ENCODE peak calls at places on chromosomes 7 and 10, in four cellular contexts. A is GM12878, S is A549, X is HepG2. Z is an unnamed sample.

GRCh38 chr10:13485623-13486022 is 43.2 kb downstream of the BEND7 start:
- DNase-seq in A (no peak), S (peak), X (no peak), Z (peak)

GRCh38 chr7:116597384-116597783 is 72.5 kb downstream of the CAV1 start:
- DNase-seq in A (no peak), S (no peak), X (no peak), Z (no peak)

GRCh38 chr7:129464194-129464593 is 30.0 kb downstream of the STRIP2 start:
- DNase-seq in A (no peak), S (no peak), X (no peak), Z (no peak)

GRCh38 chr10:4678023-4678950 is 147.7 kb upstream of the AKR1E2 start:
- DNase-seq in A (no peak), S (peak), X (peak), Z (no peak)

GRCh38 chr10:43109671-43110249 is 28.5 kb upstream of the CSGALNACT2 start:
- DNase-seq in A (no peak), S (no peak), X (no peak), Z (no peak)

GRCh38 chr7:41629711-41630111 is 73.2 kb downstream of the INHBA start:
- DNase-seq in A (no peak), S (no peak), X (no peak), Z (no peak)

GRCh38 chr10:122648599-122649428 is 50.8 kb downstream of the C10orf120 start:
- DNase-seq in A (no peak), S (peak), X (peak), Z (peak)

GRCh38 chr7:105876964-105877601 is 684 bp upstream of the ATXN7L1 start:
- DNase-seq in A (no peak), S (peak), X (peak), Z (peak)

GRCh38 chr10:24238527-24239247 is 29.7 kb downstream of the KIAA1217 start:
- DNase-seq in A (no peak), S (no peak), X (no peak), Z (no peak)

GRCh38 chr7:150322114-150322832 is 882 bp upstream of the LRRC61 start:
- DNase-seq in A (no peak), S (no peak), X (peak), Z (no peak)

GRCh38 chr7:2066251-2066919 is 166.4 kb downstream of the MAD1L1 start:
- DNase-seq in A (no peak), S (no peak), X (no peak), Z (peak)

GRCh38 chr7:106524690-106525059 is 136.3 kb downstream of the CCDC71L start:
- DNase-seq in A (no peak), S (no peak), X (no peak), Z (no peak)

GRCh38 chr7:127390186-127390816 is 2.2 kb downstream of the ZNF800 start:
- DNase-seq in A (no peak), S (no peak), X (no peak), Z (no peak)

GRCh38 chr10:125132331-125132730 is 28.0 kb downstream of the CTBP2 start:
- DNase-seq in A (no peak), S (no peak), X (no peak), Z (no peak)

GRCh38 chr7:85014936-85015335 is 171.9 kb downstream of the SEMA3D start:
- DNase-seq in A (no peak), S (no peak), X (peak), Z (no peak)

GRCh38 chr7:112495820-112496462 is 15.2 kb downstream of the LSMEM1 start:
- DNase-seq in A (no peak), S (peak), X (peak), Z (peak)

GRCh38 chr10:34762603-34763299 is 52.3 kb downstream of the PARD3 start:
- DNase-seq in A (no peak), S (no peak), X (peak), Z (no peak)

GRCh38 chr10:92102601-92103213 is 179.1 kb downstream of the BTAF1 start:
- DNase-seq in A (no peak), S (no peak), X (no peak), Z (no peak)

GRCh38 chr10:3745582-3745981 is 39.4 kb downstream of the KLF6 start:
- DNase-seq in A (no peak), S (no peak), X (no peak), Z (no peak)

GRCh38 chr10:97534746-97535367 is 36.1 kb downstream of the UBTD1 start:
- DNase-seq in A (no peak), S (peak), X (peak), Z (peak)

GRCh38 chr10:115861455-115861854 is 411.6 kb downstream of the GFRA1 start:
- DNase-seq in A (no peak), S (no peak), X (no peak), Z (no peak)

GRCh38 chr10:110547139-110547761 is 20.2 kb upstream of the SMC3 start:
- DNase-seq in A (no peak), S (peak), X (peak), Z (peak)

GRCh38 chr10:114174462-114175190 is 623 bp upstream of the CCDC186 start:
- DNase-seq in A (no peak), S (peak), X (no peak), Z (no peak)

GRCh38 chr10:44301781-44302400 is 83.0 kb downstream of the CXCL12 start:
- DNase-seq in A (no peak), S (no peak), X (no peak), Z (no peak)

DNA sequence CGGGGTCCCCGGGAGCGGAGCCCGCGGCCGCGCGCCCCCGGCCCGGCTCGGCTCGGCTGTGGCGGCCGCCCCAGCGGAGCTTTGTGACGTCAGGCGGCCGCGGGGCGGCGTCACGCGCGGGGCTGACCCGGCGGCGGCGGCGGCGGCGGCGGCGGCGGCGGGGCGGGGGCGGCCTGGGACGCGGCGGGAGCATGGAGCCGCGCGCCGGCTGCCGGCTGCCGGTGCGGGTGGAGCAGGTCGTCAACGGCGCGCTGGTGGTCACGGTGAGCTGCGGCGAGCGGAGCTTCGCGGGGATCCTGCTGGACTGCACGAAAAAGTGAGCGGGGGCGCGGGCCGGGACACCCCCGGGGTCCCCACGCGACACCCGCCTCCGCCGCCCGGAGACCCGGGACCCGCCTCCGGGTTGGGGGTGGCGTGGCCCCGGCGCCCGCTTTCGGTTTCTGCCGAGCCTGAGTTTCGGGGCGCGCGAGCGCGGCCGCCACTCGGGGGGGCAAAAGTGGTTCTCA is at the start of gene PWWP2B:
- DNase-seq in A (no peak), S (no peak), X (no peak), Z (peak)
- TF ChIP-seq PBX3 in A (no peak), S (no peak), X (no peak), Z (no peak)

GRCh38 chr10:100781145-100781665 is 35.8 kb downstream of the PAX2 start:
- DNase-seq in A (no peak), S (no peak), X (no peak), Z (no peak)
- TF ChIP-seq PBX3 in A (no peak), S (no peak), X (no peak), Z (no peak)

GRCh38 chr10:33126118-33126517 is 168.1 kb upstream of the ITGB1 start:
- DNase-seq in A (no peak), S (no peak), X (no peak), Z (no peak)
- TF ChIP-seq PBX3 in A (no peak), S (no peak), X (no peak), Z (no peak)

DNA sequence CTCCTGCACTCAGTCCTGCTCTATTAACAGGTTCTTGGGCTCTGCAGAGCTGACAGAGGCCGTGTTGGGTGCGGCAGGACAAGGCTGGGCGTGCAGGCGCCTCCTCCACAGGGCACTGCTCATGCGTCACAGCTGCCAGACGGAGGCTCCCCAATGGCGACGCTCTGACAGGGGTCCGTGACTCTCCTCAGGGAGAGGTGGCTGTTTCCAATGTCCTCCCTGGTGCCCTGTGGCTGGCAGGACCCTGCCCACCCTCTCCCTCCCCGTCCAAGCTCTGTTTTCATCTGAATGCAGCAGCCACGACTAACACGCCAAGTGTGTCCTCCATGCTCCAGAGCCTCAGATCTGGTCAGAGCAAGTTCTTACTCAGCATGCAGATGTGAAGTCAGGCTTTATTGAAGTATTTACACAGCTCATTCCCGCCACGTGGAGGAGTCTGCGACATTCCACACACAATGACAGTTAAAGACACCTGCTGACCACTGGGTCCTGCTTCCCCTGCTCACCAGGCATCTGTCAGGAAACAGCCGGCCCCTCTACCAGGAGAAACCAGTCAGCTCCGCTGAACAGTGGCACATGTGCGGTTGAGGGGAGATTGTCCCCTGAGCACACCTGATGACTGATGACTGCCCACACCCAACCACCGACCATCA is 116.7 kb downstream of the VIPR2 start:
- DNase-seq in A (no peak), S (no peak), X (peak), Z (no peak)
- TF ChIP-seq PBX3 in A (no peak), S (no peak), X (no peak), Z (no peak)

DNA sequence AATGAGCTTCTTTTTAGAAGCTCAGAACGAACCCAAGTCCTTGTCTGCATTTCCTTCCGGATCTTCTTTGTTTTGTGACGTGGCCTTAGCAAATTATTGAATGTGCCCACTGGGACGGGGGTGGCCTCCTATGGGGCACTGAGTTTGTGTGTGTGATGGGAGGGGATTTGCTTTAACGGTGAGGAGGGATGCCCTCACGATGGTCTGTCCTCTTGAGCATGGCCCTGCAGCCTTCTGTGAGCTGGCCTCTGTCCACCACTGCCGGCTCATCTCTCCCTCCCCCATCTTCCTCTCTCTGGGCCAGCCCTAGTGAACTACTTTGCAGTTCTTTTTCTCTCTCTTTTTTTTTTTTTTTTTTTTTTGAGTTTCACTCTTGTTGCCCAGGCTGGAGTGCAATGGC is 62.9 kb upstream of the MKRN1 start:
- DNase-seq in A (no peak), S (no peak), X (no peak), Z (no peak)
- TF ChIP-seq PBX3 in A (no peak), S (no peak), X (no peak), Z (no peak)

DNA sequence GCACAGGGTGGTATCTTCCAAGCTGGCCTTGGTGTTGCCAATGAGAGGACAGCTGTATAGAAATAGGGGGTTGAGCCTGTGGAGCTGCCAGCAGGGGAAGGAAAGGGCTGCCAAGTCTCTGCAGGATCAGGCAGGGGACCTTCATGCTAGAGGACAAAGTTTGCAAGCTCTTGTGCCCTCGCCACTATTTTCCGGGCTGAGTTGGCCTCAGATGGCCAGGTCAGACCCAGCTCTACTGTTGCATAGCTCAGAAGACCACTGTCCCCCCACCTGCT is 68.7 kb downstream of the ARHGAP22 start:
- DNase-seq in A (no peak), S (no peak), X (no peak), Z (no peak)
- TF ChIP-seq PBX3 in A (no peak), S (no peak), X (no peak), Z (no peak)

GRCh38 chr7:104859754-104860426 is 154.1 kb upstream of the KMT2E start:
- DNase-seq in A (no peak), S (no peak), X (no peak), Z (no peak)
- TF ChIP-seq PBX3 in A (no peak), S (no peak), X (no peak), Z (no peak)

Z was measured in SK-N-SH.